ENCODE peak calls at places on chromosomes 3 and 15, in five cellular contexts. N is gastrocnemius medialis, H is thyroid gland, E is RWPE1, Q is coronary artery. W is an unnamed sample.

GRCh38 chr3:16112910-16113504 is 61.5 kb upstream of the GALNT15 start:
- DNase-seq in N (no peak), H (no peak), E (no peak), Q (no peak), W (no peak)

GRCh38 chr3:126098391-126098858 is 14.5 kb upstream of the SLC41A3 start:
- DNase-seq in N (peak; percentile 79), H (no peak), E (no peak), Q (peak; percentile 46), W (no peak)

GRCh38 chr15:101194246-101195138 is 57.4 kb downstream of the CHSY1 start:
- DNase-seq in N (no peak), H (no peak), E (no peak), Q (no peak), W (no peak)

GRCh38 chr3:100537646-100538338 is 45.4 kb downstream of the TMEM45A start:
- DNase-seq in N (no peak), H (no peak), E (no peak), Q (no peak), W (no peak)

GRCh38 chr3:169454823-169455222 is 208.7 kb downstream of the MECOM start:
- DNase-seq in N (no peak), H (no peak), E (peak; percentile 80), Q (no peak), W (peak; percentile 80)

GRCh38 chr3:147412917-147413711 is 3.9 kb downstream of the ZIC1 start:
- DNase-seq in N (no peak), H (no peak), E (no peak), Q (no peak), W (no peak)

GRCh38 chr3:32113981-32114566 is 7.7 kb downstream of the GPD1L start:
- DNase-seq in N (no peak), H (no peak), E (no peak), Q (peak; percentile 61), W (no peak)

GRCh38 chr3:50503504-50503903 is at the start of gene CACNA2D2:
- DNase-seq in N (peak; percentile 47), H (peak; percentile 70), E (peak; percentile 54), Q (no peak), W (no peak)

GRCh38 chr15:72184165-72184811 is 13.3 kb downstream of the GRAMD2A start:
- DNase-seq in N (peak; percentile 51), H (peak; percentile 93), E (peak; percentile 53), Q (no peak), W (peak; percentile 65)

GRCh38 chr15:67188551-67189218 is 65.8 kb downstream of the AAGAB start:
- DNase-seq in N (peak; percentile 62), H (no peak), E (no peak), Q (peak; percentile 71), W (no peak)

GRCh38 chr15:50627351-50628055 is 59.1 kb downstream of the TRPM7 start:
- DNase-seq in N (no peak), H (no peak), E (no peak), Q (no peak), W (no peak)

GRCh38 chr3:64111083-64111482 is 87.8 kb upstream of the PSMD6 start:
- DNase-seq in N (no peak), H (no peak), E (no peak), Q (no peak), W (no peak)

GRCh38 chr3:182330647-182331046 is 462.7 kb upstream of the ATP11B start:
- DNase-seq in N (no peak), H (no peak), E (no peak), Q (no peak), W (no peak)

GRCh38 chr3:195825191-195825588 is 13.5 kb upstream of the MUC4 start:
- DNase-seq in N (no peak), H (no peak), E (no peak), Q (no peak), W (no peak)

GRCh38 chr15:35301088-35301487 is 216.0 kb upstream of the NANOGP8 start:
- DNase-seq in N (no peak), H (no peak), E (no peak), Q (no peak), W (no peak)

DNA sequence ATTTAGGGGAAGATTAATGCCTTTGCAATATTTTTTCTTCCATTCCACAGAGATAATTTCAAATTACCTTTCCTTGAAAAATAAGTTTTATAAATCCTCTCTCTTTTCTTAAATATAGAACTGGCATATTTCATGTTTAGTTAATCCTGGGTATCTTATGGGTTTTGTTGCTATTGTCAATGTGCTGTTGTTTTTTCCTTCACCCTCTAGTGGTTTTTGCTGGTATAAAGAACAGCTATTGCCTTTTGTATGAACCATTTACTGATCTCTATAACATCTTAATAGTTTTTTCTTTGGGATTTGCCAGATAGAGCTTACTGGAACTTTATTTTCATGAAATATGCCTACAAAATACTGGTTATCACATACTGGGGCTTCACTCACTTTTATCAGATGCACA is 359.6 kb upstream of the DPPA4 start:
- DNase-seq in N (no peak), H (no peak), E (no peak), Q (no peak), W (no peak)
- TF ChIP-seq CTCF in N (no peak), H (no peak), E (no peak), Q (no peak), W (no peak)

DNA sequence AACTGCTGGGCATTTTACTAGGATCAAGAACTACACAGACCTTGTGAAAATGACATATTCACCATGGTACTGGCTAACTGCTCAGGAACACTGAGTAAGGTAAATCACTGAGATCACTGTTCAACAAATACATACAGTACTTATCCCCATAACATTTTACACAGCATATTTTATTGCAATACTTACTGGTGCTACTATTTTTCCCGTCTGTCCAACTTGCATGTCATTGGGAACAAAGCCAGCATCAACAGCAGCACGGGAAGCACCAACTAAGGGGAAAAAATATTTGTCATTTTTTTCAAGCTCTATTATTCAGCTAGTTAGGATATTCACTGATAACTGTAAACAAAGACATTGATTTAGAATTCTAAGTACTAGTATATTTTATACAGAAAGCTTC is 37.0 kb downstream of the ETFA start:
- DNase-seq in N (no peak), H (no peak), E (no peak), Q (no peak), W (no peak)
- TF ChIP-seq CTCF in N (no peak), H (no peak), E (no peak), Q (no peak), W (no peak)

GRCh38 chr3:62559831-62560445 is 186.6 kb upstream of the FEZF2 start:
- DNase-seq in N (no peak), H (no peak), E (no peak), Q (no peak), W (peak; percentile 27)
- TF ChIP-seq CTCF in N (no peak), H (peak; percentile 32), E (peak; percentile 31), Q (no peak), W (peak; percentile 44)

GRCh38 chr3:110846971-110847370 is 224.6 kb upstream of the NECTIN3 start:
- DNase-seq in N (no peak), H (no peak), E (no peak), Q (no peak), W (no peak)

GRCh38 chr3:110849060-110849459 is 222.6 kb upstream of the NECTIN3 start:
- DNase-seq in N (no peak), H (no peak), E (no peak), Q (no peak), W (no peak)
- TF ChIP-seq CTCF in N (no peak), H (no peak), E (no peak), Q (no peak), W (no peak)

GRCh38 chr15:92942706-92943105 is 42.6 kb downstream of the CHD2 start:
- DNase-seq in N (no peak), H (no peak), E (no peak), Q (no peak), W (no peak)
- TF ChIP-seq CTCF in N (no peak), H (no peak), E (no peak), Q (no peak), W (no peak)

GRCh38 chr3:3069723-3070122 is 40.5 kb downstream of the IL5RA start:
- DNase-seq in N (no peak), H (no peak), E (peak; percentile 1), Q (no peak), W (peak; percentile 55)

GRCh38 chr3:3065876-3066275 is 44.3 kb downstream of the IL5RA start:
- DNase-seq in N (no peak), H (no peak), E (no peak), Q (no peak), W (peak; percentile 19)

GRCh38 chr3:3066378-3066777 is 43.8 kb downstream of the IL5RA start:
- DNase-seq in N (no peak), H (no peak), E (no peak), Q (no peak), W (no peak)

GRCh38 chr3:3068358-3068881 is 41.8 kb downstream of the IL5RA start:
- DNase-seq in N (no peak), H (no peak), E (peak; percentile 2), Q (no peak), W (peak; percentile 64)

DNA sequence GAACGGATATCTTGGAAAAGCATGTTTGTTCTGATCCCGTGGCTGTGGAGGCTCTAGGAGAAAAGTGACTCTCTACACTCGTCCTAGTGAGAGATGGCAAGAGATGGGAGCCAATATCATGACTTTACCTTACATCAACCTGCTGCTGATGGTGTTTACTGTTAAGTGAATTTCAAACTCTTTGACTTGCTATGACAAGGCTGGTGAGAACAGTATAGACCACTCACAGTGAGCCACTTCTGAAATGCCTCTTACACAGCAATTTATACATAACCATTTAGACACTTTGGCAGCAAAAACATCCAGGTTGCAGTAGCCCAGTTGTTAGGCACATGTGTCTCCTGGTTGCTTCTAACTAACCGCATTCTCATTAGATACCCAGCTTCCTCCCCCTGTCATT is 43.3 kb downstream of the IL5RA start:
- DNase-seq in N (no peak), H (no peak), E (no peak), Q (no peak), W (no peak)
- TF ChIP-seq CTCF in N (no peak), H (no peak), E (no peak), Q (no peak), W (no peak)

GRCh38 chr15:39075756-39076341 is 505.0 kb upstream of the THBS1 start:
- DNase-seq in N (no peak), H (no peak), E (no peak), Q (no peak), W (no peak)
- TF ChIP-seq CTCF in N (no peak), H (no peak), E (no peak), Q (no peak), W (no peak)

DNA sequence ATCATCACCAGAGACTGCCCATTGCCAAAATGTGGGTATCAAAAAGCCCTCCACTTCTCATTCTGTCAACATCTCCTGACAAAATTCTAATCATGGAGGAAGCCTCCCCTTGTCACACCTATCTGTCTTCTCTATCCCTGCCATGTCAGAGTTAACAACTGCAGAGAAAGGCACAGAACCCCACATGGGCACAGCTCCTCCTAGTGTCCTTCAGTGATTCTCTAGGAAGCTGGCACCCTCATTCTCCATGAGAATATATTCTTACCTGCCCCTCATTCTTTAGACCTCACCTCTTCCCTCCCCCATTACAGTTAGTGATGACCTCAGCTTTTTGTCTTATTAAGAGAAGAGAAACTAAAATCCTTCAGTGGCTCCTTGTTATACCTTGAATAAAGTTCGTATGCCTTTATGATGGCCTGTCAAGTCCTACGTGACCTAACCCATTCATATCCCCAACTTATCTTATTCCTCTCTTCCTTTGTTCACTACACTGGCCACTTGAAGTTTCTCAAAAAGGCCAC is 44.6 kb downstream of the NME9 start:
- DNase-seq in N (no peak), H (no peak), E (no peak), Q (no peak), W (no peak)
- TF ChIP-seq CTCF in N (no peak), H (no peak), E (no peak), Q (no peak), W (no peak)

GRCh38 chr15:39177561-39177960 is 403.3 kb upstream of the THBS1 start:
- DNase-seq in N (no peak), H (no peak), E (peak; percentile 91), Q (no peak), W (peak; percentile 97)
- TF ChIP-seq CTCF in N (no peak), H (no peak), E (no peak), Q (no peak), W (no peak)

W was measured in MCF 10A.